ENCODE peak calls at places on chromosomes 16 and 17, in ten cellular contexts. One of them, this sample, is unnamed.

GRCh38 chr17:21679256-21680146 is 12.8 kb upstream of the KCNJ18 start:
- DNase-seq in thoracic aorta: no peak
- DNase-seq in A549: no peak
- DNase-seq in MCF 10A: no peak
- DNase-seq in left ventricle myocardium inferior: no peak
- DNase-seq in nephron progenitor cell: no peak
- DNase-seq in spleen: peak
- DNase-seq in lung: no peak
- DNase-seq in upper lobe of left lung: no peak
- DNase-seq in colonic mucosa: no peak
- DNase-seq in this sample: no peak

GRCh38 chr16:64534180-64534780 is 587.6 kb downstream of the CDH11 start:
- DNase-seq in thoracic aorta: no peak
- DNase-seq in A549: no peak
- DNase-seq in MCF 10A: no peak
- DNase-seq in left ventricle myocardium inferior: no peak
- DNase-seq in nephron progenitor cell: no peak
- DNase-seq in spleen: no peak
- DNase-seq in lung: no peak
- DNase-seq in upper lobe of left lung: no peak
- DNase-seq in colonic mucosa: no peak
- DNase-seq in this sample: no peak

GRCh38 chr16:1651509-1652342 is 26.4 kb upstream of the JPT2 start:
- DNase-seq in thoracic aorta: no peak
- DNase-seq in A549: no peak
- DNase-seq in MCF 10A: no peak
- DNase-seq in left ventricle myocardium inferior: no peak
- DNase-seq in nephron progenitor cell: no peak
- DNase-seq in spleen: no peak
- DNase-seq in lung: no peak
- DNase-seq in upper lobe of left lung: no peak
- DNase-seq in colonic mucosa: no peak
- DNase-seq in this sample: no peak

GRCh38 chr17:17729620-17730249 is 48.5 kb downstream of the RAI1 start:
- DNase-seq in thoracic aorta: no peak
- DNase-seq in A549: peak
- DNase-seq in MCF 10A: peak
- DNase-seq in left ventricle myocardium inferior: no peak
- DNase-seq in nephron progenitor cell: peak
- DNase-seq in spleen: no peak
- DNase-seq in lung: no peak
- DNase-seq in upper lobe of left lung: no peak
- DNase-seq in colonic mucosa: peak
- DNase-seq in this sample: no peak

GRCh38 chr17:78391843-78392242 is 13.4 kb downstream of the PGS1 start:
- DNase-seq in thoracic aorta: no peak
- DNase-seq in A549: peak
- DNase-seq in MCF 10A: peak
- DNase-seq in left ventricle myocardium inferior: no peak
- DNase-seq in nephron progenitor cell: no peak
- DNase-seq in spleen: no peak
- DNase-seq in lung: no peak
- DNase-seq in upper lobe of left lung: no peak
- DNase-seq in colonic mucosa: no peak
- DNase-seq in this sample: no peak

GRCh38 chr17:51748749-51749604 is 409.5 kb downstream of the CA10 start:
- DNase-seq in thoracic aorta: no peak
- DNase-seq in A549: no peak
- DNase-seq in MCF 10A: no peak
- DNase-seq in left ventricle myocardium inferior: no peak
- DNase-seq in nephron progenitor cell: no peak
- DNase-seq in spleen: no peak
- DNase-seq in lung: no peak
- DNase-seq in upper lobe of left lung: no peak
- DNase-seq in colonic mucosa: no peak
- DNase-seq in this sample: no peak

GRCh38 chr17:64627797-64628196 is 34.3 kb downstream of the SMURF2 start:
- DNase-seq in thoracic aorta: no peak
- DNase-seq in A549: no peak
- DNase-seq in MCF 10A: no peak
- DNase-seq in left ventricle myocardium inferior: no peak
- DNase-seq in nephron progenitor cell: no peak
- DNase-seq in spleen: no peak
- DNase-seq in lung: no peak
- DNase-seq in upper lobe of left lung: no peak
- DNase-seq in colonic mucosa: no peak
- DNase-seq in this sample: no peak

GRCh38 chr16:78436846-78437245 is 337.4 kb downstream of the WWOX start:
- DNase-seq in thoracic aorta: no peak
- DNase-seq in A549: no peak
- DNase-seq in MCF 10A: no peak
- DNase-seq in left ventricle myocardium inferior: no peak
- DNase-seq in nephron progenitor cell: no peak
- DNase-seq in spleen: no peak
- DNase-seq in lung: no peak
- DNase-seq in upper lobe of left lung: no peak
- DNase-seq in colonic mucosa: no peak
- DNase-seq in this sample: no peak

DNA sequence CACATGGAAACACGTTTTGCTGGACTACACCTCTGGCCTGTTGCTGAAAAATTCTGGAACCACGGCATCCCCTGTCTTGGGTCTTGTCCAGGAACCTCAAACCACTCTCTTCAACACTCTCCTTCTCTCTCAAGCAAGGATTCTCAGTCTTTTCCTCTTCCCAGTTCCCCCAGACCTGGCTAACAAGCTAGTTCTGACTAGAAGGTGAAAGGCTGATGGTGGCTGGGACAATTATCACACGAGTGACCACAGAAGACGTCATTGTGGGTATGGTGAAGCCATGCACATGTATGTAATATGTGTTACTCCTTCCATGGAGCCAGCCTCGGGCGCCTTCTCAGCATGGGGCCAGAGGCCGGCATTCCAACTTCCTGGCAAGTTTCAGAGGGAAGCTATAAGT is 123.0 kb downstream of the CDYL2 start:
- DNase-seq in thoracic aorta: no peak
- DNase-seq in A549: no peak
- DNase-seq in MCF 10A: no peak
- DNase-seq in left ventricle myocardium inferior: no peak
- DNase-seq in nephron progenitor cell: no peak
- DNase-seq in spleen: no peak
- DNase-seq in lung: no peak
- DNase-seq in upper lobe of left lung: no peak
- DNase-seq in colonic mucosa: no peak
- DNase-seq in this sample: no peak
- TF ChIP-seq CTCF in thoracic aorta: no peak
- TF ChIP-seq CTCF in A549: no peak
- TF ChIP-seq CTCF in MCF 10A: no peak
- TF ChIP-seq CTCF in left ventricle myocardium inferior: no peak
- TF ChIP-seq CTCF in nephron progenitor cell: no peak
- TF ChIP-seq CTCF in spleen: no peak
- TF ChIP-seq CTCF in lung: no peak
- TF ChIP-seq CTCF in upper lobe of left lung: no peak
- TF ChIP-seq CTCF in colonic mucosa: no peak
- TF ChIP-seq CTCF in this sample: no peak

GRCh38 chr17:42166196-42166763 is 11.5 kb upstream of the RAB5C start:
- DNase-seq in thoracic aorta: no peak
- DNase-seq in A549: no peak
- DNase-seq in MCF 10A: no peak
- DNase-seq in left ventricle myocardium inferior: no peak
- DNase-seq in nephron progenitor cell: no peak
- DNase-seq in spleen: no peak
- DNase-seq in lung: no peak
- DNase-seq in upper lobe of left lung: no peak
- DNase-seq in colonic mucosa: no peak
- DNase-seq in this sample: peak

GRCh38 chr17:42159796-42160551 is 5.2 kb upstream of the RAB5C start:
- DNase-seq in thoracic aorta: no peak
- DNase-seq in A549: no peak
- DNase-seq in MCF 10A: no peak
- DNase-seq in left ventricle myocardium inferior: no peak
- DNase-seq in nephron progenitor cell: no peak
- DNase-seq in spleen: no peak
- DNase-seq in lung: no peak
- DNase-seq in upper lobe of left lung: no peak
- DNase-seq in colonic mucosa: no peak
- DNase-seq in this sample: no peak

GRCh38 chr17:42165751-42166150 is 11.0 kb upstream of the RAB5C start:
- DNase-seq in thoracic aorta: no peak
- DNase-seq in A549: no peak
- DNase-seq in MCF 10A: no peak
- DNase-seq in left ventricle myocardium inferior: no peak
- DNase-seq in nephron progenitor cell: no peak
- DNase-seq in spleen: no peak
- DNase-seq in lung: no peak
- DNase-seq in upper lobe of left lung: no peak
- DNase-seq in colonic mucosa: no peak
- DNase-seq in this sample: no peak

GRCh38 chr17:42163696-42164407 is 9.1 kb upstream of the RAB5C start:
- DNase-seq in thoracic aorta: no peak
- DNase-seq in A549: no peak
- DNase-seq in MCF 10A: no peak
- DNase-seq in left ventricle myocardium inferior: no peak
- DNase-seq in nephron progenitor cell: no peak
- DNase-seq in spleen: no peak
- DNase-seq in lung: no peak
- DNase-seq in upper lobe of left lung: no peak
- DNase-seq in colonic mucosa: no peak
- DNase-seq in this sample: no peak

DNA sequence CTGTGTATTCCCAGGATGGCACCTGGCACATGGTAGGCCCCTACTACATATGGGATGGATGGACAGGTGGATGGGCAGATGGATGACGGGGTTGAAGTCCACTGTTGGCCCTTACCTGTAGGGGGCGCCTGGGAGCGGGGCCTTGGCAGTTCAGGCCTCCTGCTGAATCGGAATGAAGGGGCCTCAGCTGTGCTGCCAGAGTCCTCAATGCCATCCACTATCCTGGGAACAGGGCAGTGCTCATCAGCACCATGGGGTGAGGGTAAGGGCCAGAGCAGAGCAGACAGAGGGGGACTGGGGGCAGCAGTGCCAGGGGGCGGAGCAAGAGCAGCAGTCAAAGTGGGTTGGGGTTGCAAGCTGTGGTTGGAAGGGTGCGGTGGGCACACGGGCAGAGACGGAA is 8.3 kb upstream of the RAB5C start:
- DNase-seq in thoracic aorta: no peak
- DNase-seq in A549: peak
- DNase-seq in MCF 10A: peak
- DNase-seq in left ventricle myocardium inferior: no peak
- DNase-seq in nephron progenitor cell: peak
- DNase-seq in spleen: no peak
- DNase-seq in lung: no peak
- DNase-seq in upper lobe of left lung: no peak
- DNase-seq in colonic mucosa: peak
- DNase-seq in this sample: no peak
- TF ChIP-seq CTCF in thoracic aorta: no peak
- TF ChIP-seq CTCF in A549: peak
- TF ChIP-seq CTCF in MCF 10A: peak
- TF ChIP-seq CTCF in left ventricle myocardium inferior: peak
- TF ChIP-seq CTCF in nephron progenitor cell: peak
- TF ChIP-seq CTCF in spleen: no peak
- TF ChIP-seq CTCF in lung: no peak
- TF ChIP-seq CTCF in upper lobe of left lung: no peak
- TF ChIP-seq CTCF in colonic mucosa: peak
- TF ChIP-seq CTCF in this sample: peak

GRCh38 chr16:83968891-83969672 is 1.0 kb downstream of the NECAB2 start:
- DNase-seq in thoracic aorta: no peak
- DNase-seq in A549: no peak
- DNase-seq in MCF 10A: no peak
- DNase-seq in left ventricle myocardium inferior: peak
- DNase-seq in nephron progenitor cell: peak
- DNase-seq in spleen: no peak
- DNase-seq in lung: no peak
- DNase-seq in upper lobe of left lung: no peak
- DNase-seq in colonic mucosa: no peak
- DNase-seq in this sample: no peak

GRCh38 chr16:83966153-83966696 is 1.8 kb upstream of the NECAB2 start:
- DNase-seq in thoracic aorta: no peak
- DNase-seq in A549: no peak
- DNase-seq in MCF 10A: no peak
- DNase-seq in left ventricle myocardium inferior: no peak
- DNase-seq in nephron progenitor cell: no peak
- DNase-seq in spleen: no peak
- DNase-seq in lung: no peak
- DNase-seq in upper lobe of left lung: no peak
- DNase-seq in colonic mucosa: no peak
- DNase-seq in this sample: peak

GRCh38 chr16:83968483-83968865 is 430 bp downstream of the NECAB2 start:
- DNase-seq in thoracic aorta: no peak
- DNase-seq in A549: no peak
- DNase-seq in MCF 10A: no peak
- DNase-seq in left ventricle myocardium inferior: no peak
- DNase-seq in nephron progenitor cell: peak
- DNase-seq in spleen: no peak
- DNase-seq in lung: no peak
- DNase-seq in upper lobe of left lung: no peak
- DNase-seq in colonic mucosa: no peak
- DNase-seq in this sample: no peak

GRCh38 chr16:83967091-83967490 is 953 bp upstream of the NECAB2 start:
- DNase-seq in thoracic aorta: no peak
- DNase-seq in A549: no peak
- DNase-seq in MCF 10A: no peak
- DNase-seq in left ventricle myocardium inferior: no peak
- DNase-seq in nephron progenitor cell: no peak
- DNase-seq in spleen: no peak
- DNase-seq in lung: no peak
- DNase-seq in upper lobe of left lung: no peak
- DNase-seq in colonic mucosa: no peak
- DNase-seq in this sample: peak

DNA sequence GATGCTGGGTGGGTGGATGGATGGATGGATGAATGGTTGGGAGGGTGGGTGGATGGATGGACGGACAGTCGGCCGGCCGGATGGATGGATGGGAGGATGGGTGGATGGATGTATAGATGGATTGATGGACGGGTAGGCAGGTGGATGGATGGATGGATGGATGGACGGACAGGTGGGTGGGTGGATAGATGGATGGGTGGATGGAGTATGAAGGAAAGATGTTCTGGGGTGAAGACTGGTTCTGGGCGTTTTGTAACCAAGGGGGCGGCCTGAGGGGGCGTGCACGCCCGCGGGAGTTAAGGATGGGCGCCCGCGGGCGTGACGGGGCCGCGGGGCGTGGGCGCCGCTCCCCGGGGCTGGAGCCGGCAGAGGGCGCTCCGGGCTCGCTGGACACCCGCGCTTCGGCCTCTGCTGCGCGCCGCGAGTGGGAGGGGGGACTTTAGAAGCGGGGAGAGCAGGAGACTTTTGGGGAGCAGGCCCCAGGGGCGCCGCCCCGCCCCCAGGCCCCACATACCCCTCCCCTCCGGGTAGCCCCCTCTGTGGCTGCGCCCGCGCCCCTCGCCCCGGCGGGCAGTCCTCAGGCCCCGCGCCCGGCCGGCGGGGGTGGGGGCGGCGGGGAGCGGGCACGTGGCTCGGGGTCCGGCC is at the start of gene NECAB2:
- DNase-seq in thoracic aorta: no peak
- DNase-seq in A549: no peak
- DNase-seq in MCF 10A: peak
- DNase-seq in left ventricle myocardium inferior: peak
- DNase-seq in nephron progenitor cell: peak
- DNase-seq in spleen: peak
- DNase-seq in lung: no peak
- DNase-seq in upper lobe of left lung: no peak
- DNase-seq in colonic mucosa: no peak
- DNase-seq in this sample: no peak
- TF ChIP-seq CTCF in thoracic aorta: peak
- TF ChIP-seq CTCF in A549: peak
- TF ChIP-seq CTCF in MCF 10A: peak
- TF ChIP-seq CTCF in left ventricle myocardium inferior: peak
- TF ChIP-seq CTCF in nephron progenitor cell: peak
- TF ChIP-seq CTCF in spleen: peak
- TF ChIP-seq CTCF in lung: peak
- TF ChIP-seq CTCF in upper lobe of left lung: peak
- TF ChIP-seq CTCF in colonic mucosa: peak
- TF ChIP-seq CTCF in this sample: peak

GRCh38 chr17:62968445-62968923 is 2.4 kb downstream of the TANC2 start:
- DNase-seq in thoracic aorta: no peak
- DNase-seq in A549: peak
- DNase-seq in MCF 10A: peak
- DNase-seq in left ventricle myocardium inferior: no peak
- DNase-seq in nephron progenitor cell: peak
- DNase-seq in spleen: no peak
- DNase-seq in lung: peak
- DNase-seq in upper lobe of left lung: peak
- DNase-seq in colonic mucosa: peak
- DNase-seq in this sample: no peak

GRCh38 chr17:62965649-62966425 is at the start of gene TANC2:
- DNase-seq in thoracic aorta: peak
- DNase-seq in A549: peak
- DNase-seq in MCF 10A: peak
- DNase-seq in left ventricle myocardium inferior: peak
- DNase-seq in nephron progenitor cell: peak
- DNase-seq in spleen: peak
- DNase-seq in lung: peak
- DNase-seq in upper lobe of left lung: peak
- DNase-seq in colonic mucosa: peak
- DNase-seq in this sample: peak

GRCh38 chr17:62965149-62965648 is 836 bp upstream of the TANC2 start:
- DNase-seq in thoracic aorta: no peak
- DNase-seq in A549: no peak
- DNase-seq in MCF 10A: no peak
- DNase-seq in left ventricle myocardium inferior: no peak
- DNase-seq in nephron progenitor cell: no peak
- DNase-seq in spleen: no peak
- DNase-seq in lung: no peak
- DNase-seq in upper lobe of left lung: no peak
- DNase-seq in colonic mucosa: no peak
- DNase-seq in this sample: no peak

GRCh38 chr17:62966426-62967110 is 533 bp downstream of the TANC2 start:
- DNase-seq in thoracic aorta: no peak
- DNase-seq in A549: peak
- DNase-seq in MCF 10A: peak
- DNase-seq in left ventricle myocardium inferior: peak
- DNase-seq in nephron progenitor cell: peak
- DNase-seq in spleen: peak
- DNase-seq in lung: peak
- DNase-seq in upper lobe of left lung: peak
- DNase-seq in colonic mucosa: peak
- DNase-seq in this sample: no peak

DNA sequence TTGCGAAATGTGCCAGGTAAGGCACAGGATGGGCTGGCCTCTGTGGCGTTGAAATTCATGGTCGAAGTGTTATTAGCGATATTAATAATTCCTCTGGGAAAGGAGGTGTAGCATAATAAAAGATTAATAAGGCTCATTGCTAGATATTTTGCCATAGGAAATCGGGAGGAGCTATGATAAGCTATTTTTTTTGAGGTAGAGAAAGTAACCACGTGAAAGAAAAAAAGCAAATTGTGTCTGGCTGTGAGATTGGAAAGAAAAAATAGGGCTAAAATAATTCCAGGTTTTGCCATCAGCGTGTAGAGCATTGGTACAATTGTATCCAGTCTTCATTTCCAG is 1.0 kb downstream of the TANC2 start:
- DNase-seq in thoracic aorta: no peak
- DNase-seq in A549: no peak
- DNase-seq in MCF 10A: no peak
- DNase-seq in left ventricle myocardium inferior: no peak
- DNase-seq in nephron progenitor cell: no peak
- DNase-seq in spleen: no peak
- DNase-seq in lung: no peak
- DNase-seq in upper lobe of left lung: no peak
- DNase-seq in colonic mucosa: no peak
- DNase-seq in this sample: no peak
- TF ChIP-seq CTCF in thoracic aorta: no peak
- TF ChIP-seq CTCF in A549: no peak
- TF ChIP-seq CTCF in MCF 10A: no peak
- TF ChIP-seq CTCF in left ventricle myocardium inferior: no peak
- TF ChIP-seq CTCF in nephron progenitor cell: no peak
- TF ChIP-seq CTCF in spleen: no peak
- TF ChIP-seq CTCF in lung: no peak
- TF ChIP-seq CTCF in upper lobe of left lung: no peak
- TF ChIP-seq CTCF in colonic mucosa: no peak
- TF ChIP-seq CTCF in this sample: no peak